ENCODE peak calls at places on chromosomes 2 and 18, in seven cellular contexts. I, W, U, H, J, S and C are unnamed samples.

GRCh38 chr18:49055787-49056186 is 105.0 kb upstream of the SMAD7 start:
- DNase-seq in I (peak), W (no peak), U (no peak), H (no peak), J (no peak), S (no peak), C (peak)

GRCh38 chr2:98382739-98383138 is 36.5 kb downstream of the CNGA3 start:
- DNase-seq in I (no peak), W (no peak), U (no peak), H (no peak), J (no peak), S (no peak), C (no peak)

GRCh38 chr2:229719926-229720652 is 5.7 kb upstream of the DNER start:
- DNase-seq in I (no peak), W (no peak), U (no peak), H (no peak), J (no peak), S (no peak), C (peak)

GRCh38 chr2:168573128-168573903 is 117.2 kb downstream of the CERS6 start:
- DNase-seq in I (no peak), W (no peak), U (no peak), H (no peak), J (no peak), S (no peak), C (peak)

GRCh38 chr18:9965711-9966624 is 52.2 kb downstream of the VAPA start:
- DNase-seq in I (peak), W (no peak), U (no peak), H (no peak), J (no peak), S (no peak), C (peak)

GRCh38 chr2:140246957-140247356 is 1466.8 kb upstream of the NXPH2 start:
- DNase-seq in I (no peak), W (no peak), U (no peak), H (no peak), J (no peak), S (no peak), C (no peak)

GRCh38 chr2:26001743-26002341 is 19.5 kb upstream of the KIF3C start:
- DNase-seq in I (no peak), W (no peak), U (no peak), H (no peak), J (no peak), S (peak), C (peak)

GRCh38 chr2:200616193-200616592 is 30.4 kb downstream of the AOX1 start:
- DNase-seq in I (no peak), W (no peak), U (no peak), H (no peak), J (no peak), S (peak), C (no peak)

GRCh38 chr2:84807063-84807485 is 73.8 kb downstream of the TRABD2A start:
- DNase-seq in I (peak), W (peak), U (no peak), H (peak), J (peak), S (peak), C (peak)

GRCh38 chr2:120338015-120338414 is 7.9 kb upstream of the INHBB start:
- DNase-seq in I (no peak), W (no peak), U (no peak), H (no peak), J (no peak), S (no peak), C (no peak)

GRCh38 chr2:86249176-86249842 is 50.1 kb downstream of the MRPL35 start:
- DNase-seq in I (peak), W (peak), U (no peak), H (no peak), J (no peak), S (peak), C (peak)

GRCh38 chr2:1246239-1246638 is 167.0 kb upstream of the TPO start:
- DNase-seq in I (no peak), W (no peak), U (no peak), H (no peak), J (no peak), S (no peak), C (no peak)

GRCh38 chr2:169069341-169069740 is at the start of gene DHRS9:
- DNase-seq in I (no peak), W (no peak), U (no peak), H (no peak), J (peak), S (no peak), C (peak)

GRCh38 chr2:10638093-10638492 is 51.7 kb downstream of the NOL10 start:
- DNase-seq in I (no peak), W (no peak), U (no peak), H (no peak), J (no peak), S (no peak), C (no peak)

GRCh38 chr2:239208470-239209180 is 192.2 kb downstream of the HDAC4 start:
- DNase-seq in I (no peak), W (no peak), U (peak), H (no peak), J (no peak), S (no peak), C (no peak)

GRCh38 chr2:235850771-235851551 is 317.2 kb downstream of the GBX2 start:
- DNase-seq in I (no peak), W (no peak), U (no peak), H (no peak), J (no peak), S (no peak), C (no peak)

GRCh38 chr18:43847164-43848091 is 570.1 kb upstream of the SYT4 start:
- DNase-seq in I (peak), W (peak), U (no peak), H (no peak), J (no peak), S (no peak), C (peak)

GRCh38 chr2:209579236-209579749 is 155.4 kb downstream of the MAP2 start:
- DNase-seq in I (no peak), W (no peak), U (no peak), H (no peak), J (no peak), S (peak), C (peak)

GRCh38 chr2:7003895-7004294 is 86.7 kb downstream of the RNF144A start:
- DNase-seq in I (no peak), W (no peak), U (no peak), H (no peak), J (no peak), S (no peak), C (no peak)

GRCh38 chr2:67878743-67879142 is 184.1 kb downstream of the C1D start:
- DNase-seq in I (no peak), W (no peak), U (no peak), H (no peak), J (no peak), S (no peak), C (no peak)

GRCh38 chr2:43331428-43331827 is 105.0 kb upstream of the ZFP36L2 start:
- DNase-seq in I (no peak), W (no peak), U (no peak), H (no peak), J (no peak), S (no peak), C (peak)

GRCh38 chr2:60735496-60736250 is 20.4 kb upstream of the PAPOLG start:
- DNase-seq in I (no peak), W (no peak), U (no peak), H (no peak), J (no peak), S (no peak), C (no peak)

GRCh38 chr18:32299489-32299888 is 109.7 kb downstream of the MEP1B start:
- DNase-seq in I (no peak), W (no peak), U (no peak), H (no peak), J (no peak), S (no peak), C (no peak)

GRCh38 chr2:127403460-127403859 is 14.8 kb upstream of the PROC start:
- DNase-seq in I (no peak), W (no peak), U (no peak), H (no peak), J (no peak), S (no peak), C (no peak)

GRCh38 chr2:127398239-127398590 is 10.4 kb upstream of the MAP3K2 start:
- DNase-seq in I (peak), W (peak), U (peak), H (peak), J (peak), S (peak), C (peak)

GRCh38 chr2:127401757-127402695 is 14.3 kb upstream of the MAP3K2 start:
- DNase-seq in I (no peak), W (no peak), U (no peak), H (no peak), J (no peak), S (no peak), C (no peak)

GRCh38 chr2:127400533-127400896 is 12.7 kb upstream of the MAP3K2 start:
- DNase-seq in I (no peak), W (no peak), U (no peak), H (no peak), J (no peak), S (no peak), C (no peak)

DNA sequence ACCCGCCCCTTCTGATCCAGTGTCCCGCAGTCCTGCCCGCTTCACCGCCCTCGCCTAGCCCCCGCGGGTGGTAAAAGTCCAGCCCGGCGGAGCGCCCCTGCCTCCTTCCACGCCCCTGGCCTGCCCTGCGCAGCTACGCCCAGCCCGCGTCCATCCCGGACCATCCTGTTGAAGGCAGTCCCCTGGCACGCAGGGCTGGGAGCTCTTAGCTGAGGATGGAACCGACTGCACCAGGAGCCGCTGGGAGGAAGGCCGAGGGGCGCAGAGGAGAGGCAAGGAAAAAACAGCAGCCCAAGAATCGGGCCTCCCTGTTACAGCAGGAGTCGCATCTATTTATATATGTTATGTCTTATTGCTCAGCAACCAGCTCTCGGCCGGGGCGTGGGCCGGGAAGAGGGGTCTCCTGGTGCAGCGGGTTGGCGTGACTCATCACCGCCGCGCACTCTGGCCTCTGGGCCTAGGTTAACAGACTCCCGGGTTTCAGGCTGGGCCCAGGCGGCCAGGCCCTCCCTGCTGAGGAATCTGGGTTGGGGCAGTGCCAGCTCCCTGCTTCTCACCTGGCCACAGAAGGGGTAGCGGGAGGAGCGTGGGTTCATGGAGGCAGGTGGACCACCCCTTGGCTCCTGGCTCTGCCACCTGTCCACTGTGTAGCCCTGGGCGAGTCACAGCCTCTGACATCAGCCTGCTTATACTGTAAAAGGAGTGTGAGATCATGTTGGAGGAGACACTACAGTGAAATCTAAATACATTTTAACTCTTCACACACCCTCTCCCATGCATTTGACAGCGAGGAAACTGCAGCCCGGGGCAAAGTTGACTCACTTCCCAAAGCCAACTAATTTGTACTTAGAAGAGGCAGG is 13.4 kb upstream of the MAP3K2 start:
- DNase-seq in I (no peak), W (no peak), U (peak), H (no peak), J (peak), S (no peak), C (no peak)
- H3K4me3 ChIP-seq in I (no peak), W (no peak), U (no peak), H (no peak), J (no peak), S (no peak), C (no peak)

DNA sequence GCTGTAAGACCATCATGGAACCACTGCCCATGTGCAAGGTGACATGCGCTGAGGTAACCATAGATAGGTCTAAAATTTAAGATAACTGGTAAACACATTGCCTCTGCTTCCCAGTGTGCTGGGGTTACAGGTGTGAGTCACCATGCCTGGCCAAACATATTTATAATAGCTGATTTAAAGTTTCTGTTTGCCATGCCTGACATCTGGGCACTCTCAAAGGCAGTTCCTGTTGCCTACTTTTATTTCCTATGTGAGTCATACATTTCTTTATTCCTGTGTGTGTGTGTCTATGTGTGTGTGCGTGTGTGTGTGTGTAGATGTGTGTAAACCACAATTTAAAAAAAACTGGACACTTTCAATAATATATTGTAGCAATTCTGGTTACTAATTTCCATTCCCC is 415.2 kb upstream of the NETO1 start:
- DNase-seq in I (no peak), W (peak), U (no peak), H (no peak), J (no peak), S (no peak), C (no peak)
- TF ChIP-seq CTCF in I (no peak), W (no peak), U (no peak), H (no peak), J (no peak), S (no peak), C (no peak)

GRCh38 chr2:41718703-41719102 is 329.1 kb upstream of the PKDCC start:
- DNase-seq in I (no peak), W (no peak), U (no peak), H (no peak), J (no peak), S (no peak), C (no peak)
- H3K4me3 ChIP-seq in I (no peak), W (no peak), U (no peak), H (no peak), J (no peak), S (no peak), C (no peak)

GRCh38 chr2:54665436-54665856 is 58.0 kb upstream of the EML6 start:
- DNase-seq in I (no peak), W (peak), U (peak), H (no peak), J (no peak), S (no peak), C (peak)
- TF ChIP-seq CTCF in I (peak), W (peak), U (peak), H (peak), J (peak), S (no peak), C (peak)

DNA sequence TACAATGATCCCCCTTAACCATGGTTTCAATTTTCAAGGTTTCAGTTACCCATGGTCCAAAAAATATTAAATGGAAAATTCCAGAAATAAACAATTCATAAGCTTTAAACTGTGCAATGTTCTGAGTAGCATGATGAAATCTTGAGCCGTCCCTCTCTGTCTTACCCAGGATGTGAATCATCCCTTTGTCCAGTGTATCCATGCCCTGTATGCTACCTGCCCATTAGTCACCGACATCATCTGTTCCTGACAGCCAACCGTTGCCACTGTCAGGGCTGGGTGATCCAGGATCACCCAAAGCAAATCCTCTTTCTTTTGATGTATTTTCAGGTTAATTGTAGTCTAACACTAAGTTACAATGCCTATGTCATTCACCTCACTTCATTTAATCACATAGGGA is 15.7 kb upstream of the OLA1 start:
- DNase-seq in I (peak), W (peak), U (peak), H (no peak), J (peak), S (no peak), C (peak)
- H3K4me3 ChIP-seq in I (no peak), W (no peak), U (no peak), H (no peak), J (no peak), S (no peak), C (no peak)

GRCh38 chr18:74652392-74652988 is 54.8 kb downstream of the ZNF407 start:
- DNase-seq in I (peak), W (no peak), U (peak), H (no peak), J (peak), S (no peak), C (peak)

DNA sequence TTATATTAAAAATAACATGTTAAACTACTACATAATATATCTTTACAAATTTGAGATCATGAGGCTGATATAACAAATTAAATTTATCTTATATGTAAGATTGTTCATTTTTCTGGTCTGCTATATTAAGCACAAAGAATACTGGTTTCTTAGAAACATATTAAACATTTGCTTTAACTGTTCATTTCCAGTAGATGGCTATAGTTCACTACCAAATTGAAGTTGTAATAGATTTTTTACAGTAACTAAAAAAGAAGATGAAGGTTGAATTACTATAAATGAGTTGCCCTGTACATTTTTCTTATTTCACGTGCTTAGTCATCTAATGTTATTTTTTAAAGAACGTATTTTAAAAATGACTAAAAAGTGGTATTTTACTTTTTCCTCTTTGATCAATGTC is 57.0 kb downstream of the ZNF407 start:
- DNase-seq in I (no peak), W (no peak), U (no peak), H (no peak), J (no peak), S (no peak), C (peak)
- TF ChIP-seq CTCF in I (peak), W (no peak), U (no peak), H (peak), J (peak), S (no peak), C (peak)

DNA sequence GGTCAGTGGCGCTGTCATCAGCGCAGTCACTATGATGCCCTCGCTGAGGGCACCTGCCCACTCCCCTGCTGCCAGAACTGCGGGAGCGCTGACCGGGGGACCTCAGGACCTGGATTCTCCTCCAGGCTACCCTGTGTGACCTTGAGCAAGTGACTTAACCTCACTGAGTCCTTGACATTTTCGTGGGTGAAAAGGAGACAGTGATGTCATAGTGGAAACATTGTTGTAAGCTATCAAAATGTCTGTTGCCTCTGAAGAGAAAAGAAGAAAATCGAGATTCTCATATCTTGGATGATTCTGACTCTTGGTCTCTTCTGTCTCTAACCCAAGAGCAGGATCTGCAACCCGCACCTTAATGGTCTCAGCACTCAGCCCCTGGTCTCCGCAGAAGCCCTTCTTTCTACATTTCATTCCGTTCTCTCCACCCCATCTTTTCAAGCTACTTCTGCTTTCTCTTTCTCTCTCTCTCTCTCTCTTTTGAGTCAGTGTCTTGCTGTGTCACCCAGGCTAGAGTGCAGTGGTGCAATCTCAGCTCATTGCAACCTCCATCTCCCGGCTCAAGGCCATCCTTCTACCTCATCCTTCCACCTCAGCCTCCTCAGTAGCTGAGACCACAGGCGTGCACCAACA is 987 bp upstream of the TUBA4A start:
- DNase-seq in I (no peak), W (no peak), U (no peak), H (no peak), J (no peak), S (no peak), C (peak)
- H3K4me3 ChIP-seq in I (peak), W (peak), U (peak), H (peak), J (peak), S (peak), C (peak)

GRCh38 chr2:33086400-33087015 is 139.8 kb downstream of the LTBP1 start:
- DNase-seq in I (no peak), W (no peak), U (no peak), H (no peak), J (no peak), S (no peak), C (peak)
- TF ChIP-seq CTCF in I (no peak), W (no peak), U (no peak), H (no peak), J (peak), S (no peak), C (no peak)

GRCh38 chr18:40938615-40939014 is 1016.4 kb upstream of the PIK3C3 start:
- DNase-seq in I (no peak), W (no peak), U (no peak), H (no peak), J (no peak), S (no peak), C (no peak)

GRCh38 chr18:40937386-40937785 is 1017.6 kb upstream of the PIK3C3 start:
- DNase-seq in I (no peak), W (no peak), U (no peak), H (no peak), J (no peak), S (no peak), C (no peak)

GRCh38 chr18:40935423-40935822 is 1019.6 kb upstream of the PIK3C3 start:
- DNase-seq in I (no peak), W (peak), U (peak), H (no peak), J (no peak), S (no peak), C (no peak)

GRCh38 chr18:40929389-40929788 is 1025.6 kb upstream of the PIK3C3 start:
- DNase-seq in I (no peak), W (no peak), U (no peak), H (no peak), J (no peak), S (no peak), C (no peak)

GRCh38 chr18:40932862-40933261 is 1022.2 kb upstream of the PIK3C3 start:
- DNase-seq in I (no peak), W (no peak), U (no peak), H (no peak), J (no peak), S (no peak), C (no peak)
- H3K4me3 ChIP-seq in I (no peak), W (no peak), U (no peak), H (no peak), J (no peak), S (no peak), C (no peak)

GRCh38 chr2:100818606-100819364 is 1.2 kb upstream of the NPAS2 start:
- DNase-seq in I (no peak), W (no peak), U (peak), H (no peak), J (peak), S (peak), C (peak)
- TF ChIP-seq CTCF in I (peak), W (peak), U (peak), H (peak), J (peak), S (no peak), C (peak)